ENCODE peak calls at places on chromosomes 3 and 15, in five cellular contexts. One of them, this sample, is unnamed.

GRCh38 chr15:89416339-89417183 is 79.8 kb downstream of the RHCG start:
- DNase-seq in GM12891: peak
- DNase-seq in breast epithelium: no peak
- DNase-seq in thyroid gland: peak
- DNase-seq in K562: peak
- DNase-seq in this sample: peak

GRCh38 chr3:189401196-189401595 is 229.4 kb downstream of the TPRG1 start:
- DNase-seq in GM12891: no peak
- DNase-seq in breast epithelium: no peak
- DNase-seq in thyroid gland: no peak
- DNase-seq in K562: no peak
- DNase-seq in this sample: no peak

GRCh38 chr3:113287111-113287817 is 75.9 kb downstream of the BOC start:
- DNase-seq in GM12891: no peak
- DNase-seq in breast epithelium: no peak
- DNase-seq in thyroid gland: no peak
- DNase-seq in K562: peak
- DNase-seq in this sample: peak

GRCh38 chr15:64224508-64224907 is 61.7 kb upstream of the PPIB start:
- DNase-seq in GM12891: no peak
- DNase-seq in breast epithelium: no peak
- DNase-seq in thyroid gland: peak
- DNase-seq in K562: no peak
- DNase-seq in this sample: peak

GRCh38 chr3:78580691-78581090 is 1187.1 kb downstream of the ROBO1 start:
- DNase-seq in GM12891: no peak
- DNase-seq in breast epithelium: no peak
- DNase-seq in thyroid gland: no peak
- DNase-seq in K562: no peak
- DNase-seq in this sample: no peak

GRCh38 chr3:85483986-85484385 is 525.2 kb downstream of the CADM2 start:
- DNase-seq in GM12891: no peak
- DNase-seq in breast epithelium: no peak
- DNase-seq in thyroid gland: no peak
- DNase-seq in K562: no peak
- DNase-seq in this sample: no peak

GRCh38 chr15:46280753-46281521 is 646.1 kb downstream of the SQOR start:
- DNase-seq in GM12891: no peak
- DNase-seq in breast epithelium: no peak
- DNase-seq in thyroid gland: no peak
- DNase-seq in K562: no peak
- DNase-seq in this sample: no peak

GRCh38 chr3:155983834-155984474 is 113.5 kb downstream of the GMPS start:
- DNase-seq in GM12891: no peak
- DNase-seq in breast epithelium: no peak
- DNase-seq in thyroid gland: no peak
- DNase-seq in K562: peak
- DNase-seq in this sample: no peak

GRCh38 chr15:89436560-89437311 is 59.6 kb downstream of the RHCG start:
- DNase-seq in GM12891: no peak
- DNase-seq in breast epithelium: no peak
- DNase-seq in thyroid gland: no peak
- DNase-seq in K562: no peak
- DNase-seq in this sample: no peak

GRCh38 chr15:45087513-45087912 is 26.5 kb downstream of the DUOX2 start:
- DNase-seq in GM12891: no peak
- DNase-seq in breast epithelium: no peak
- DNase-seq in thyroid gland: no peak
- DNase-seq in K562: peak
- DNase-seq in this sample: no peak

GRCh38 chr15:101027273-101027901 is 108.2 kb downstream of the LRRK1 start:
- DNase-seq in GM12891: no peak
- DNase-seq in breast epithelium: no peak
- DNase-seq in thyroid gland: no peak
- DNase-seq in K562: no peak
- DNase-seq in this sample: peak

GRCh38 chr3:144051211-144051610 is 79.6 kb downstream of the DIPK2A start:
- DNase-seq in GM12891: no peak
- DNase-seq in breast epithelium: no peak
- DNase-seq in thyroid gland: no peak
- DNase-seq in K562: no peak
- DNase-seq in this sample: no peak

GRCh38 chr15:92763459-92763858 is 107.9 kb upstream of the FAM174B start:
- DNase-seq in GM12891: no peak
- DNase-seq in breast epithelium: no peak
- DNase-seq in thyroid gland: no peak
- DNase-seq in K562: no peak
- DNase-seq in this sample: no peak

DNA sequence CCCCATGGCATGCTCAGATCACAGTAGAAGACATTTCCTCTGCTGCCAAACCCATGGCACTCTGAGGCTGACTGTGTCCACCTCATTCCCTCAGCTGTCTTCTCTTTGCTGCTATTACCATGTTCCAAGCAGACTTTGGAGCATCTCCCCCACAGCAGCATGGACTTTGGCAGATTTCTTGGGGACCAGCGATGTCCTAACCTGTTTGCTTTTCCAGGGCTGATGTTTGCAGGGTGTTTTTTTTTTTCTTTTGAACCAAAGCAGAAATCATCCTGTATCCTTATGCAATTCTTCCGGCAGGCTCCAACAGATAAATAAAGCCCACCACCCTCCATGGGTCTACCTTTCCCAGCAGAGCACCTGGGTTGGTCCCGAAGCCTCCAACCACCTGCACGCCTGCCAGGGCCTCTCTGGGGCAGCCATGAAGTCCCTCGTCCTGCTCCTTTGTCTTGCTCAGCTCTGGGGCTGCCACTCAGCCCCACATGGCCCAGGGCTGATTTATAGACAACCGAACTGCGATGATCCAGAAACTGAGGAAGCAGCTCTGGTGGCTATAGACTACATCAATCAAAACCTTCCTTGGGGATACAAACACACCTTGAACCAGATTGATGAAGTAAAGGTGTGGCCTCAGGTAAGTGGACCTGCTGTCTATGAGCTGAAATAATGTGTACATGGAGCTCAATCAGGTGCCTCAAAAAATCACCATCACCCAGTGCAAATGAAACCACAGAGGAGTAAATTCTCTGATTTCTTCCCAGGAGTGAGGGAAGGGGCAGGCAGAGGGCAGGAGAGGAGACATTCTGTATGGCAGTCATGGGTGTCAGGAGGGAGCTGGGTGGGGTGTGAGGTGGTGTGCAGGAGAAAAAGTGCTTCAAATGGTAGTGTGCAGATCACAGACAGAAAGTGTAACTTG is at the start of gene AHSG:
- DNase-seq in GM12891: no peak
- DNase-seq in breast epithelium: no peak
- DNase-seq in thyroid gland: no peak
- DNase-seq in K562: no peak
- DNase-seq in this sample: no peak
- TF ChIP-seq POLR2A in GM12891: no peak
- TF ChIP-seq POLR2A in breast epithelium: no peak
- TF ChIP-seq POLR2A in thyroid gland: no peak
- TF ChIP-seq POLR2A in K562: no peak
- TF ChIP-seq POLR2A in this sample: no peak

GRCh38 chr15:81001180-81002003 is 669 bp downstream of the TLNRD1 start:
- DNase-seq in GM12891: no peak
- DNase-seq in breast epithelium: peak
- DNase-seq in thyroid gland: peak
- DNase-seq in K562: peak
- DNase-seq in this sample: peak
- TF ChIP-seq POLR2A in GM12891: peak
- TF ChIP-seq POLR2A in breast epithelium: no peak
- TF ChIP-seq POLR2A in thyroid gland: peak
- TF ChIP-seq POLR2A in K562: no peak
- TF ChIP-seq POLR2A in this sample: no peak

GRCh38 chr3:131026321-131027151 is at the start of the genes ASTE1 and NEK11:
- DNase-seq in GM12891: peak
- DNase-seq in breast epithelium: peak
- DNase-seq in thyroid gland: peak
- DNase-seq in K562: peak
- DNase-seq in this sample: peak
- TF ChIP-seq POLR2A in GM12891: peak
- TF ChIP-seq POLR2A in breast epithelium: no peak
- TF ChIP-seq POLR2A in thyroid gland: peak
- TF ChIP-seq POLR2A in K562: peak
- TF ChIP-seq POLR2A in this sample: peak

GRCh38 chr3:160449660-160450598 is at the start of gene TRIM59:
- DNase-seq in GM12891: peak
- DNase-seq in breast epithelium: peak
- DNase-seq in thyroid gland: peak
- DNase-seq in K562: peak
- DNase-seq in this sample: peak
- TF ChIP-seq POLR2A in GM12891: peak
- TF ChIP-seq POLR2A in breast epithelium: no peak
- TF ChIP-seq POLR2A in thyroid gland: peak
- TF ChIP-seq POLR2A in K562: peak
- TF ChIP-seq POLR2A in this sample: no peak

GRCh38 chr15:31448635-31448979 is 122.0 kb downstream of the KLF13 start:
- DNase-seq in GM12891: no peak
- DNase-seq in breast epithelium: no peak
- DNase-seq in thyroid gland: no peak
- DNase-seq in K562: peak
- DNase-seq in this sample: no peak
- TF ChIP-seq POLR2A in GM12891: no peak
- TF ChIP-seq POLR2A in breast epithelium: no peak
- TF ChIP-seq POLR2A in thyroid gland: no peak
- TF ChIP-seq POLR2A in K562: no peak
- TF ChIP-seq POLR2A in this sample: no peak

GRCh38 chr3:172708905-172709775 is 1.7 kb downstream of the NCEH1 start:
- DNase-seq in GM12891: no peak
- DNase-seq in breast epithelium: no peak
- DNase-seq in thyroid gland: no peak
- DNase-seq in K562: no peak
- DNase-seq in this sample: no peak
- TF ChIP-seq POLR2A in GM12891: no peak
- TF ChIP-seq POLR2A in breast epithelium: no peak
- TF ChIP-seq POLR2A in thyroid gland: no peak
- TF ChIP-seq POLR2A in K562: no peak
- TF ChIP-seq POLR2A in this sample: no peak

GRCh38 chr3:133825969-133826727 is 20.5 kb downstream of the SRPRB start:
- DNase-seq in GM12891: no peak
- DNase-seq in breast epithelium: no peak
- DNase-seq in thyroid gland: no peak
- DNase-seq in K562: no peak
- DNase-seq in this sample: no peak

GRCh38 chr3:133824961-133825485 is 19.4 kb downstream of the SRPRB start:
- DNase-seq in GM12891: no peak
- DNase-seq in breast epithelium: no peak
- DNase-seq in thyroid gland: no peak
- DNase-seq in K562: no peak
- DNase-seq in this sample: no peak

GRCh38 chr3:133821767-133822638 is 16.4 kb downstream of the SRPRB start:
- DNase-seq in GM12891: no peak
- DNase-seq in breast epithelium: no peak
- DNase-seq in thyroid gland: peak
- DNase-seq in K562: peak
- DNase-seq in this sample: peak

GRCh38 chr3:133820129-133820528 is 14.5 kb downstream of the SRPRB start:
- DNase-seq in GM12891: no peak
- DNase-seq in breast epithelium: peak
- DNase-seq in thyroid gland: no peak
- DNase-seq in K562: no peak
- DNase-seq in this sample: no peak

GRCh38 chr3:133820889-133821675 is 15.5 kb downstream of the SRPRB start:
- DNase-seq in GM12891: no peak
- DNase-seq in breast epithelium: no peak
- DNase-seq in thyroid gland: no peak
- DNase-seq in K562: no peak
- DNase-seq in this sample: no peak
- TF ChIP-seq POLR2A in GM12891: peak
- TF ChIP-seq POLR2A in breast epithelium: no peak
- TF ChIP-seq POLR2A in thyroid gland: no peak
- TF ChIP-seq POLR2A in K562: no peak
- TF ChIP-seq POLR2A in this sample: no peak

GRCh38 chr3:126658584-126658983 is 3.7 kb upstream of the TXNRD3 start:
- DNase-seq in GM12891: no peak
- DNase-seq in breast epithelium: no peak
- DNase-seq in thyroid gland: no peak
- DNase-seq in K562: no peak
- DNase-seq in this sample: no peak

GRCh38 chr3:126656376-126657134 is 1.6 kb upstream of the TXNRD3 start:
- DNase-seq in GM12891: no peak
- DNase-seq in breast epithelium: no peak
- DNase-seq in thyroid gland: no peak
- DNase-seq in K562: no peak
- DNase-seq in this sample: no peak

GRCh38 chr3:126655887-126656286 is 963 bp upstream of the TXNRD3 start:
- DNase-seq in GM12891: no peak
- DNase-seq in breast epithelium: no peak
- DNase-seq in thyroid gland: no peak
- DNase-seq in K562: no peak
- DNase-seq in this sample: no peak

GRCh38 chr3:126657901-126658300 is 3.0 kb upstream of the TXNRD3 start:
- DNase-seq in GM12891: no peak
- DNase-seq in breast epithelium: no peak
- DNase-seq in thyroid gland: no peak
- DNase-seq in K562: no peak
- DNase-seq in this sample: no peak

DNA sequence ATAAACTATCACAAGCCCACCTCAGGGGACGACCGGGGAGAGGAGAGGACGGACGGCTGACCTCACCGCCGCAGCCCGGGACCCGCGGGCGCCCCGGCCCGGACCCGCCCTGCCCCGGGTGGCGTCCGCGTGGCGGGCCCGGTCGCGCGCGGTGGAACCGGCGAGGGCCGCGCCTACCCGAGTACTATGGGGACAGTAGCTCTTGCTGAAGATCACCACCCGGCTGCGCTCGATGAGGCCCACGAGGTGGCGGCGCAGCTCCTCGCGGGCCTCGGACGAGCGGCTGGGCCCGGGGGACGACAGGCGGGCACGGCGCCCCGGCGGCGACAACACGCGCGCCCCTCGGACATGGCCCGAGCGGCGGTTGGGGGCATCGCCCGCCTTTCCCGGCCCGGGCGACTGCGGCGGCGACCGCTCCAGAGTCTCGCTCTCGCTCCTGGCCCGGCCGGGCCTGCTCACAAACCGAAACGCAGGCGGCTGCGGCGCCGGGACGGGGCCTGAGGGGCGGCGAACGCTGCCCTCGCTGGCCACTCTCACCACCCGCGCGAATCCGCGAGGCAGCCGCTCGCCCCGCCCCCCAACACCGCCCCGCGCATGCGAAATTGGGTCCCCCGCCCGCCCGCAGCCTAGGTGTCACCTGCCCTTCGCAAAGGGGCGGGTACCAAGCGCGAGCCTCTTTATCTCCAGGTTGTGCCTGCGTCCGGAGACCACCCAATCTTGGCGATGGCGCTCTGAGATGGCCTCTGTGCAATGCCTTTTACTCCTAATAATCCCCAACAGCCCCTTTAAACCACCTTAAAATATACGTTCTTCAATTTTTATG is at the start of gene TXNRD3:
- DNase-seq in GM12891: peak
- DNase-seq in breast epithelium: peak
- DNase-seq in thyroid gland: peak
- DNase-seq in K562: peak
- DNase-seq in this sample: peak
- TF ChIP-seq POLR2A in GM12891: no peak
- TF ChIP-seq POLR2A in breast epithelium: no peak
- TF ChIP-seq POLR2A in thyroid gland: peak
- TF ChIP-seq POLR2A in K562: no peak
- TF ChIP-seq POLR2A in this sample: no peak

This sample was measured in testis.